ENCODE peak calls at places on chromosome 1, in eight cellular contexts. P, Y, R, E, V, X, H and S are unnamed samples.

GRCh38 chr1:48870596-48870995 is 93.9 kb upstream of the BEND5 start:
- DNase-seq in P (peak), Y (no peak), R (no peak), E (no peak), V (peak), X (no peak), H (peak), S (no peak)

GRCh38 chr1:208273386-208274021 is 29.3 kb upstream of the PLXNA2 start:
- DNase-seq in P (no peak), Y (no peak), R (no peak), E (no peak), V (no peak), X (no peak), H (no peak), S (no peak)

GRCh38 chr1:24914226-24915069 is 15.6 kb downstream of the RUNX3 start:
- DNase-seq in P (peak), Y (peak), R (no peak), E (peak), V (no peak), X (no peak), H (no peak), S (peak)

GRCh38 chr1:51863384-51863783 is 15.1 kb downstream of the NRDC start:
- DNase-seq in P (no peak), Y (no peak), R (no peak), E (no peak), V (peak), X (no peak), H (no peak), S (no peak)

GRCh38 chr1:208178091-208178529 is 66.1 kb downstream of the PLXNA2 start:
- DNase-seq in P (peak), Y (no peak), R (peak), E (no peak), V (no peak), X (no peak), H (peak), S (no peak)

GRCh38 chr1:39474810-39475209 is 16.6 kb upstream of the BMP8A start:
- DNase-seq in P (no peak), Y (no peak), R (no peak), E (no peak), V (no peak), X (no peak), H (no peak), S (no peak)

GRCh38 chr1:93323185-93323820 is 22.4 kb upstream of the DR1 start:
- DNase-seq in P (no peak), Y (no peak), R (no peak), E (no peak), V (no peak), X (no peak), H (no peak), S (no peak)

GRCh38 chr1:6082430-6082971 is 36.8 kb downstream of the KCNAB2 start:
- DNase-seq in P (peak), Y (peak), R (no peak), E (no peak), V (no peak), X (no peak), H (no peak), S (no peak)

GRCh38 chr1:56644064-56644940 is 812 bp upstream of the PRKAA2 start:
- DNase-seq in P (peak), Y (peak), R (no peak), E (no peak), V (no peak), X (no peak), H (no peak), S (no peak)

GRCh38 chr1:68819190-68819829 is 322.4 kb upstream of the DEPDC1 start:
- DNase-seq in P (peak), Y (peak), R (no peak), E (no peak), V (no peak), X (no peak), H (peak), S (peak)

GRCh38 chr1:206448471-206448870 is 21.8 kb upstream of the IKBKE start:
- DNase-seq in P (no peak), Y (no peak), R (no peak), E (no peak), V (no peak), X (no peak), H (no peak), S (no peak)

GRCh38 chr1:163897401-163898169 is 575.8 kb downstream of the NUF2 start:
- DNase-seq in P (peak), Y (peak), R (no peak), E (no peak), V (no peak), X (no peak), H (peak), S (no peak)

GRCh38 chr1:108121361-108122143 is 78.6 kb downstream of the SLC25A24 start:
- DNase-seq in P (no peak), Y (no peak), R (no peak), E (no peak), V (no peak), X (no peak), H (peak), S (no peak)

GRCh38 chr1:115457295-115457694 is 119.2 kb upstream of the NGF start:
- DNase-seq in P (no peak), Y (no peak), R (no peak), E (no peak), V (no peak), X (no peak), H (no peak), S (no peak)

GRCh38 chr1:65872258-65872657 is 79.6 kb downstream of the PDE4B start:
- DNase-seq in P (peak), Y (no peak), R (no peak), E (no peak), V (no peak), X (no peak), H (no peak), S (no peak)

GRCh38 chr1:103362348-103363007 is 163.0 kb upstream of the RNPC3 start:
- DNase-seq in P (no peak), Y (no peak), R (no peak), E (no peak), V (no peak), X (no peak), H (no peak), S (no peak)

GRCh38 chr1:156379420-156380165 is 10.6 kb downstream of the RHBG start:
- DNase-seq in P (peak), Y (no peak), R (no peak), E (no peak), V (no peak), X (no peak), H (no peak), S (no peak)
- TF ChIP-seq CTCF in P (no peak), Y (no peak), R (no peak), E (no peak), V (no peak), X (no peak), H (no peak), S (no peak)

GRCh38 chr1:224495861-224496260 is 61.3 kb upstream of the WDR26 start:
- DNase-seq in P (peak), Y (no peak), R (no peak), E (no peak), V (no peak), X (no peak), H (no peak), S (no peak)

GRCh38 chr1:224498574-224499170 is 64.1 kb upstream of the WDR26 start:
- DNase-seq in P (peak), Y (peak), R (no peak), E (peak), V (no peak), X (no peak), H (peak), S (peak)

GRCh38 chr1:224496826-224497225 is 62.2 kb upstream of the WDR26 start:
- DNase-seq in P (no peak), Y (no peak), R (no peak), E (no peak), V (no peak), X (no peak), H (no peak), S (no peak)

GRCh38 chr1:224499204-224499603 is 64.6 kb upstream of the WDR26 start:
- DNase-seq in P (peak), Y (no peak), R (no peak), E (no peak), V (no peak), X (no peak), H (peak), S (no peak)

GRCh38 chr1:224497714-224498573 is 63.3 kb upstream of the WDR26 start:
- DNase-seq in P (peak), Y (peak), R (no peak), E (peak), V (peak), X (peak), H (peak), S (peak)
- H3K4me3 ChIP-seq in P (no peak), Y (no peak), R (no peak), E (peak), V (no peak), X (no peak), H (peak), S (no peak)

GRCh38 chr1:85884372-85885035 is 176.3 kb upstream of the ZNHIT6 start:
- DNase-seq in P (peak), Y (peak), R (no peak), E (no peak), V (no peak), X (no peak), H (peak), S (no peak)
- TF ChIP-seq CTCF in P (peak), Y (peak), R (peak), E (peak), V (peak), X (no peak), H (peak), S (peak)

GRCh38 chr1:42942444-42942843 is 16.2 kb downstream of the SLC2A1 start:
- DNase-seq in P (no peak), Y (no peak), R (no peak), E (no peak), V (peak), X (no peak), H (no peak), S (no peak)
- H3K4me3 ChIP-seq in P (no peak), Y (no peak), R (no peak), E (no peak), V (peak), X (no peak), H (peak), S (no peak)

GRCh38 chr1:235562589-235562988 is 58.3 kb upstream of the B3GALNT2 start:
- DNase-seq in P (no peak), Y (no peak), R (no peak), E (no peak), V (no peak), X (no peak), H (no peak), S (no peak)

GRCh38 chr1:235558783-235559182 is 54.5 kb upstream of the B3GALNT2 start:
- DNase-seq in P (no peak), Y (no peak), R (no peak), E (no peak), V (no peak), X (no peak), H (no peak), S (no peak)

GRCh38 chr1:235553063-235553675 is 48.9 kb upstream of the B3GALNT2 start:
- DNase-seq in P (no peak), Y (no peak), R (no peak), E (no peak), V (no peak), X (no peak), H (no peak), S (no peak)

GRCh38 chr1:235556807-235557206 is 52.6 kb upstream of the B3GALNT2 start:
- DNase-seq in P (no peak), Y (no peak), R (no peak), E (no peak), V (no peak), X (no peak), H (no peak), S (no peak)

GRCh38 chr1:235557495-235557894 is 53.2 kb upstream of the B3GALNT2 start:
- DNase-seq in P (no peak), Y (no peak), R (no peak), E (no peak), V (peak), X (no peak), H (no peak), S (no peak)
- TF ChIP-seq CTCF in P (no peak), Y (no peak), R (no peak), E (peak), V (peak), X (no peak), H (no peak), S (peak)

GRCh38 chr1:209570757-209571156 is 12.8 kb upstream of the CAMK1G start:
- DNase-seq in P (no peak), Y (no peak), R (no peak), E (no peak), V (no peak), X (no peak), H (no peak), S (no peak)

GRCh38 chr1:209564904-209565303 is 18.6 kb upstream of the CAMK1G start:
- DNase-seq in P (no peak), Y (no peak), R (no peak), E (no peak), V (no peak), X (no peak), H (no peak), S (no peak)

GRCh38 chr1:209567788-209568187 is 15.7 kb upstream of the CAMK1G start:
- DNase-seq in P (peak), Y (peak), R (no peak), E (no peak), V (no peak), X (no peak), H (peak), S (peak)

GRCh38 chr1:209565759-209566678 is 17.5 kb upstream of the CAMK1G start:
- DNase-seq in P (peak), Y (peak), R (peak), E (no peak), V (peak), X (peak), H (peak), S (peak)

DNA sequence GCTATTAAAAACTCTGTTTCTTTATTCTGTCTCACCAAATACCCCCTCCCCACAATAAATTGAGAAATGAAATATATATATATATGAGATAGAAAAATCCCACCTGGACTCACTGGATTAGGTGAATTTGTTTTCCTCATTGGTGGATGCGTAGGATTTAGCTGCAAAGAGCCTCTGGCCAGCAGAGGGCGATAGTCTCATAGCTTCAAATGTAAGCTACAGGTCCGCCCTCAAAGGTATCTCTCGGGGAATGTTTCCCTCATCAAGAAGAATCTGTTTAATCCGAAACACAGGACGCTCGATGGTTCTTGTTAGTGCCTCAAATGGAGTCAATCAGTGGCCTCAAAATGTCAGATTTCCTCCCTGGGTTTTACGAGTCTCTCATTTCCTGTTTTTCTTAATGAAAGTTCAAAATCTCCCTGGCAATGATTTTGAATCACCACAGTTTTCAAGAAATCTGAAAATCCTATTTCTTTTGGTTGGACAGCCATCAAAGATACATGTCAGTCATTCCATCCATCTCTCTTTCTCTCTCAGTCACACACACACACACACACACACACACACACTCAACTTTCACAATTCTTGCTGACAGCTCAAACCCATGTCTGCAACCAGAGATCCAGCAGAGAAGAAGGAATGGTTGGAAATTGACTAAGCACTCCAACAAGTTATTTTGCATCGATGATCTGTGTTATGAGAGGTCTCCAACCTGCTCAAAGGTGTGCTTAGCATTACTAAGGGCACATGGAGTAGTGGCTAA is 13.9 kb upstream of the CAMK1G start:
- DNase-seq in P (peak), Y (peak), R (peak), E (peak), V (peak), X (peak), H (peak), S (peak)
- H3K4me3 ChIP-seq in P (no peak), Y (no peak), R (no peak), E (no peak), V (no peak), X (no peak), H (no peak), S (no peak)

DNA sequence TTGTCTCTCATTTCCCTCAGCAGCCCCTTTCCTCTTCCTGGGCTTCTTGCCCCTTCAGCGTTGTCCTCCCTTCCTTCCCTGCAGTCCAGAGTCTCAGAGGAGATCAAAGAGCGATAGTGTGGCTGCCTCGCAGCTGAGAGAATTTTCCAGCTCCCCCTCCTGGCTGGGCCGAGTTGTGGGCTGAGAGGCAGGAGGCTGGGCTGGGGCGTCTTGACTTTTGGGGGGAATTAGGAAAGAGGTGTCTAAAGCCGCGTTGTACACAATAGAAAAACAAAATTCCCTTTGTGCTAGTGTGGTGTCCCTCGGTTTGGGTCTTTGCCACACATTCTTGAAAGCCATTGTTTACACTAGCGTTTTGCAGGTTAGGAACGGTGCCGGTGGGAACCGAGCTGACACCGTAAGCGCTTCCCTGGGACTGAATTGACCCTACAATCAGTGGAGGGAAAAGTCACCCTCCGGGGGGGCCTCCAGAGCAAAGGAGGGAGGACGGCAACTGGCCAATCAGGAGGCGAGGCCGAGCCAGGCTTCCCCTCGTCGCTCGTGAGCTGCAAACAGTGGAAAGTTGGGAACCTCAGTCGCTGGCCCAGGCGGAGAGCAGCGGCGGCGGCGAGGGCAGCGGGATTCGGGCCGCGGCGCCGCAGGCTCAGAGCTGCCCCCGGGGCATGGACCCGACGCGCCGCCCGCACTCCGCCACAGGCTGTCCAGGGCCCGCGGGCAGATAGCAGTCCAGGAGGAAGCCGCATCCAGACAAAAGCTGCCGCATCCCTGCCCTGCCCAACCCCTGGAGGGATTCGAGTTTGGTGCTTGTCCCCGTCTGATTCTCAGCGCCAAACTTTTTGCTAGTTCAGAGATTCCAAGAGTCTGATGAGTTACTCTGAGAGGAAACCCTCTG is at the start of gene HMCN1:
- DNase-seq in P (peak), Y (peak), R (peak), E (no peak), V (no peak), X (no peak), H (peak), S (peak)
- TF ChIP-seq CTCF in P (peak), Y (peak), R (peak), E (peak), V (peak), X (no peak), H (peak), S (peak)

DNA sequence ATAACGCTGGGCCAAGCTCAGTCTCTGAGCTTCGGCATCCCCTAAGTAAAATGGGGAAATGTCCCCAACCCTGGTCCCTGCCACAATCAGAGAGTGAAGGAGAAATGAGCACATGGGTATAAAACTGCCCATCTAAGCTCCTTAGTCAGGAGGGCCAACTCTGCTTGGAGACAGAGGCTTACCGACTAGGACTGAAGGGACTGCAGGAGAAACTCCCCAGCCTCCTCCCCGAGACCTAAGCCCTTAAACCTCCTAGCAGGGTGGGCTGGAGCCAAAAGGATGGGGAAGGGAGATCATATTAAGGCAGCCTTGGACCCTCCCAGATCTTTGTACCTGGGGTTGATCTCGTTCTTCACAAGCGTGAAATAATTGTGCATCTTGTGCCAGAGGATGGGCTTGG is 5.5 kb downstream of the ETNK2 start:
- DNase-seq in P (no peak), Y (no peak), R (no peak), E (no peak), V (no peak), X (no peak), H (no peak), S (no peak)
- H3K4me3 ChIP-seq in P (no peak), Y (no peak), R (peak), E (no peak), V (no peak), X (no peak), H (no peak), S (no peak)